ENCODE peak calls at places on chromosomes 7 and 10, in seven cellular contexts. R is SW 1271; D is NCI-H524 treated with DMSO at 0.1 percent for 48 hours; T is GM23338; G is left ventricle myocardium inferior; M is stimulated activated CD4-positive, alpha-beta T cell treated with anti-CD3 and anti-CD28 coated beads, Interleukin-4, amount 100 ng/mL, for 48 hours; I is ELR. H is an unnamed sample.

GRCh38 chr7:112160130-112160770 is 45.9 kb downstream of the DOCK4 start:
- DNase-seq in M (no peak), I (peak), D (no peak), R (no peak), G (no peak), T (no peak), H (no peak)

GRCh38 chr7:133504825-133505224 is 251.9 kb downstream of the EXOC4 start:
- DNase-seq in D (no peak), M (no peak), R (no peak), T (no peak), I (peak), G (no peak), H (no peak)

GRCh38 chr7:148698397-148699023 is at the start of gene CUL1:
- DNase-seq in T (peak), I (peak), D (no peak), R (peak), G (peak), M (peak), H (peak)

GRCh38 chr7:15755061-15755460 is 68.6 kb upstream of the MEOX2 start:
- DNase-seq in D (no peak), M (no peak), T (no peak), R (no peak), I (no peak), G (no peak), H (no peak)

GRCh38 chr7:142568430-142569097 is 180.7 kb upstream of the PRSS1 start:
- DNase-seq in M (no peak), T (no peak), G (no peak), I (peak), D (no peak), R (peak), H (no peak)

GRCh38 chr10:36256905-36257304 is 614.8 kb upstream of the FZD8 start:
- DNase-seq in G (no peak), D (no peak), I (peak), R (no peak), M (no peak), T (no peak), H (no peak)

GRCh38 chr10:73894245-73894971 is 16.5 kb upstream of the PLAU start:
- DNase-seq in I (peak), T (no peak), D (no peak), G (no peak), R (no peak), M (peak), H (no peak)

GRCh38 chr10:102465466-102465865 is 14.1 kb upstream of the C10orf95 start:
- DNase-seq in M (no peak), G (no peak), T (no peak), R (no peak), I (no peak), D (no peak), H (no peak)

GRCh38 chr7:1853619-1854520 is 183.8 kb downstream of the ELFN1 start:
- DNase-seq in G (peak), R (no peak), I (no peak), D (no peak), M (no peak), T (no peak), H (peak)

GRCh38 chr10:26799342-26799741 is 61.4 kb downstream of the ABI1 start:
- DNase-seq in I (no peak), R (no peak), G (no peak), T (no peak), M (no peak), D (no peak), H (no peak)

GRCh38 chr7:151838861-151839381 is 38.0 kb downstream of the PRKAG2 start:
- DNase-seq in D (no peak), M (no peak), R (no peak), G (peak), T (no peak), I (no peak), H (no peak)

GRCh38 chr7:97732567-97733275 is 835 bp downstream of the TAC1 start:
- DNase-seq in G (no peak), D (no peak), R (no peak), M (no peak), T (peak), I (no peak), H (no peak)

H was measured in mesenteric fat pad.